ENCODE peak calls at places on chromosomes 7 and 10, in ten cellular contexts. One of them, this sample, is unnamed.

GRCh38 chr10:18308600-18308999 is 168.4 kb downstream of the CACNB2 start:
- DNase-seq in amniotic stem cell: no peak
- DNase-seq in NCI-H1436: no peak
- DNase-seq in NCI-H774: no peak
- DNase-seq in glutamatergic neuron: no peak
- DNase-seq in COLO829: no peak
- DNase-seq in HT1080: no peak
- DNase-seq in stimulated activated naive CD4-positive, alpha-beta T cell: no peak
- DNase-seq in glomerular endothelial cell: no peak
- DNase-seq in HFF-Myc: no peak
- DNase-seq in this sample: no peak

GRCh38 chr10:93542358-93542791 is 24.1 kb upstream of the FFAR4 start:
- DNase-seq in glutamatergic neuron: peak
- DNase-seq in glomerular endothelial cell: no peak
- DNase-seq in NCI-H1436: no peak
- DNase-seq in HT1080: peak
- DNase-seq in stimulated activated naive CD4-positive, alpha-beta T cell: no peak
- DNase-seq in amniotic stem cell: no peak
- DNase-seq in HFF-Myc: no peak
- DNase-seq in COLO829: no peak
- DNase-seq in NCI-H774: peak
- DNase-seq in this sample: no peak

GRCh38 chr7:102089175-102090098 is 197.2 kb upstream of the SH2B2 start:
- DNase-seq in glutamatergic neuron: no peak
- DNase-seq in NCI-H1436: no peak
- DNase-seq in HT1080: no peak
- DNase-seq in HFF-Myc: no peak
- DNase-seq in COLO829: no peak
- DNase-seq in NCI-H774: no peak
- DNase-seq in glomerular endothelial cell: no peak
- DNase-seq in amniotic stem cell: no peak
- DNase-seq in stimulated activated naive CD4-positive, alpha-beta T cell: no peak
- DNase-seq in this sample: no peak

GRCh38 chr7:64686493-64687184 is 20.7 kb downstream of the ZNF107 start:
- DNase-seq in COLO829: no peak
- DNase-seq in NCI-H1436: no peak
- DNase-seq in glutamatergic neuron: no peak
- DNase-seq in amniotic stem cell: no peak
- DNase-seq in NCI-H774: no peak
- DNase-seq in glomerular endothelial cell: no peak
- DNase-seq in HFF-Myc: no peak
- DNase-seq in stimulated activated naive CD4-positive, alpha-beta T cell: no peak
- DNase-seq in HT1080: no peak
- DNase-seq in this sample: peak

GRCh38 chr7:97272237-97272975 is 154.9 kb downstream of the SDHAF3 start:
- DNase-seq in stimulated activated naive CD4-positive, alpha-beta T cell: no peak
- DNase-seq in amniotic stem cell: no peak
- DNase-seq in COLO829: no peak
- DNase-seq in glomerular endothelial cell: no peak
- DNase-seq in HT1080: no peak
- DNase-seq in NCI-H1436: no peak
- DNase-seq in glutamatergic neuron: no peak
- DNase-seq in NCI-H774: no peak
- DNase-seq in HFF-Myc: no peak
- DNase-seq in this sample: no peak

GRCh38 chr10:69240455-69240854 is 20.3 kb downstream of the HKDC1 start:
- DNase-seq in amniotic stem cell: no peak
- DNase-seq in HT1080: no peak
- DNase-seq in NCI-H774: no peak
- DNase-seq in stimulated activated naive CD4-positive, alpha-beta T cell: no peak
- DNase-seq in COLO829: no peak
- DNase-seq in NCI-H1436: no peak
- DNase-seq in HFF-Myc: no peak
- DNase-seq in glomerular endothelial cell: no peak
- DNase-seq in glutamatergic neuron: no peak
- DNase-seq in this sample: no peak

GRCh38 chr10:79418886-79419595 is 26.4 kb downstream of the ZCCHC24 start:
- DNase-seq in HFF-Myc: no peak
- DNase-seq in stimulated activated naive CD4-positive, alpha-beta T cell: no peak
- DNase-seq in COLO829: no peak
- DNase-seq in amniotic stem cell: no peak
- DNase-seq in NCI-H774: no peak
- DNase-seq in glutamatergic neuron: peak
- DNase-seq in HT1080: no peak
- DNase-seq in NCI-H1436: no peak
- DNase-seq in glomerular endothelial cell: no peak
- DNase-seq in this sample: no peak

GRCh38 chr7:141280100-141280499 is 206.2 kb downstream of the TMEM178B start:
- DNase-seq in HT1080: no peak
- DNase-seq in COLO829: no peak
- DNase-seq in NCI-H774: no peak
- DNase-seq in amniotic stem cell: no peak
- DNase-seq in glutamatergic neuron: no peak
- DNase-seq in glomerular endothelial cell: no peak
- DNase-seq in HFF-Myc: no peak
- DNase-seq in NCI-H1436: no peak
- DNase-seq in stimulated activated naive CD4-positive, alpha-beta T cell: no peak
- DNase-seq in this sample: no peak

GRCh38 chr10:44045020-44045419 is 339.9 kb downstream of the CXCL12 start:
- DNase-seq in amniotic stem cell: no peak
- DNase-seq in stimulated activated naive CD4-positive, alpha-beta T cell: no peak
- DNase-seq in HT1080: no peak
- DNase-seq in glomerular endothelial cell: no peak
- DNase-seq in NCI-H774: no peak
- DNase-seq in glutamatergic neuron: peak
- DNase-seq in HFF-Myc: no peak
- DNase-seq in NCI-H1436: no peak
- DNase-seq in COLO829: no peak
- DNase-seq in this sample: no peak

GRCh38 chr10:48456808-48457761 is 147.8 kb downstream of the ARHGAP22 start:
- DNase-seq in HT1080: no peak
- DNase-seq in glutamatergic neuron: no peak
- DNase-seq in HFF-Myc: no peak
- DNase-seq in amniotic stem cell: no peak
- DNase-seq in stimulated activated naive CD4-positive, alpha-beta T cell: no peak
- DNase-seq in NCI-H1436: no peak
- DNase-seq in glomerular endothelial cell: no peak
- DNase-seq in COLO829: no peak
- DNase-seq in NCI-H774: no peak
- DNase-seq in this sample: no peak

GRCh38 chr7:1238363-1239331 is 6.0 kb downstream of the UNCX start:
- DNase-seq in glomerular endothelial cell: no peak
- DNase-seq in stimulated activated naive CD4-positive, alpha-beta T cell: no peak
- DNase-seq in HT1080: no peak
- DNase-seq in HFF-Myc: no peak
- DNase-seq in NCI-H1436: no peak
- DNase-seq in NCI-H774: no peak
- DNase-seq in COLO829: no peak
- DNase-seq in amniotic stem cell: no peak
- DNase-seq in glutamatergic neuron: peak
- DNase-seq in this sample: no peak

GRCh38 chr10:126421745-126422144 is 33.5 kb upstream of the ADAM12 start:
- DNase-seq in glutamatergic neuron: no peak
- DNase-seq in HT1080: peak
- DNase-seq in NCI-H1436: no peak
- DNase-seq in HFF-Myc: peak
- DNase-seq in COLO829: no peak
- DNase-seq in stimulated activated naive CD4-positive, alpha-beta T cell: no peak
- DNase-seq in glomerular endothelial cell: peak
- DNase-seq in NCI-H774: no peak
- DNase-seq in amniotic stem cell: peak
- DNase-seq in this sample: peak

GRCh38 chr10:123576706-123577105 is 89.4 kb upstream of the GPR26 start:
- DNase-seq in HFF-Myc: no peak
- DNase-seq in glomerular endothelial cell: no peak
- DNase-seq in NCI-H774: no peak
- DNase-seq in amniotic stem cell: no peak
- DNase-seq in glutamatergic neuron: no peak
- DNase-seq in HT1080: no peak
- DNase-seq in NCI-H1436: no peak
- DNase-seq in COLO829: no peak
- DNase-seq in stimulated activated naive CD4-positive, alpha-beta T cell: no peak
- DNase-seq in this sample: no peak

GRCh38 chr7:1536768-1537630 is 6.5 kb downstream of the MAFK start:
- DNase-seq in HT1080: peak
- DNase-seq in glutamatergic neuron: peak
- DNase-seq in stimulated activated naive CD4-positive, alpha-beta T cell: no peak
- DNase-seq in COLO829: peak
- DNase-seq in NCI-H1436: no peak
- DNase-seq in glomerular endothelial cell: peak
- DNase-seq in HFF-Myc: peak
- DNase-seq in amniotic stem cell: peak
- DNase-seq in NCI-H774: no peak
- DNase-seq in this sample: peak

GRCh38 chr7:39394105-39394504 is 172.1 kb upstream of the YAE1 start:
- DNase-seq in glomerular endothelial cell: no peak
- DNase-seq in stimulated activated naive CD4-positive, alpha-beta T cell: no peak
- DNase-seq in NCI-H1436: no peak
- DNase-seq in HT1080: no peak
- DNase-seq in NCI-H774: no peak
- DNase-seq in COLO829: no peak
- DNase-seq in HFF-Myc: no peak
- DNase-seq in glutamatergic neuron: no peak
- DNase-seq in amniotic stem cell: no peak
- DNase-seq in this sample: no peak

GRCh38 chr7:49174396-49174795 is 250.0 kb downstream of the CDC14C start:
- DNase-seq in glutamatergic neuron: no peak
- DNase-seq in NCI-H774: no peak
- DNase-seq in COLO829: no peak
- DNase-seq in stimulated activated naive CD4-positive, alpha-beta T cell: no peak
- DNase-seq in HFF-Myc: no peak
- DNase-seq in HT1080: peak
- DNase-seq in glomerular endothelial cell: no peak
- DNase-seq in amniotic stem cell: no peak
- DNase-seq in NCI-H1436: no peak
- DNase-seq in this sample: peak

GRCh38 chr7:128310499-128310898 is 33.2 kb downstream of the RBM28 start:
- DNase-seq in glutamatergic neuron: no peak
- DNase-seq in NCI-H1436: no peak
- DNase-seq in HT1080: no peak
- DNase-seq in amniotic stem cell: no peak
- DNase-seq in HFF-Myc: no peak
- DNase-seq in glomerular endothelial cell: no peak
- DNase-seq in NCI-H774: no peak
- DNase-seq in COLO829: no peak
- DNase-seq in stimulated activated naive CD4-positive, alpha-beta T cell: no peak
- DNase-seq in this sample: no peak

GRCh38 chr7:90298145-90299038 is 22.7 kb downstream of the FAM237B start:
- DNase-seq in glutamatergic neuron: no peak
- DNase-seq in COLO829: peak
- DNase-seq in NCI-H1436: no peak
- DNase-seq in glomerular endothelial cell: peak
- DNase-seq in stimulated activated naive CD4-positive, alpha-beta T cell: no peak
- DNase-seq in NCI-H774: no peak
- DNase-seq in amniotic stem cell: peak
- DNase-seq in HFF-Myc: peak
- DNase-seq in HT1080: peak
- DNase-seq in this sample: peak

GRCh38 chr10:133151528-133151927 is 8.5 kb upstream of the KNDC1 start:
- DNase-seq in NCI-H774: no peak
- DNase-seq in HT1080: no peak
- DNase-seq in HFF-Myc: no peak
- DNase-seq in stimulated activated naive CD4-positive, alpha-beta T cell: no peak
- DNase-seq in NCI-H1436: no peak
- DNase-seq in glutamatergic neuron: no peak
- DNase-seq in glomerular endothelial cell: no peak
- DNase-seq in amniotic stem cell: no peak
- DNase-seq in COLO829: no peak
- DNase-seq in this sample: no peak